ENCODE peak calls at places on chromosomes 2 and 18, in seven cellular contexts. R is HFFc6, Y is psoas muscle, P is breast epithelium, F is fibroblast of villous mesenchyme, M is fibroblast of pulmonary artery, L is AG09319. Z is an unnamed sample.

GRCh38 chr2:220504890-220505564 is 877.6 kb downstream of the SLC4A3 start:
- DNase-seq in R (peak; percentile 51), Y (no peak), P (no peak), F (peak; percentile 22), M (peak; percentile 67), L (no peak), Z (no peak)

GRCh38 chr2:224570328-224570993 is 14.7 kb downstream of the CUL3 start:
- DNase-seq in R (no peak), Y (no peak), P (no peak), F (peak; percentile 64), M (peak; percentile 59), L (peak; percentile 69), Z (no peak)

GRCh38 chr2:238911376-238912227 is 63.7 kb downstream of the TWIST2 start:
- DNase-seq in R (no peak), Y (no peak), P (no peak), F (no peak), M (no peak), L (no peak), Z (no peak)

GRCh38 chr2:158457826-158458616 is 1.3 kb downstream of the PKP4 start:
- DNase-seq in R (peak; percentile 58), Y (no peak), P (peak; percentile 77), F (peak; percentile 59), M (peak; percentile 56), L (no peak), Z (peak; percentile 43)

GRCh38 chr18:59272971-59273935 is at the start of gene RAX:
- DNase-seq in R (no peak), Y (no peak), P (no peak), F (peak; percentile 11), M (peak; percentile 14), L (no peak), Z (no peak)

GRCh38 chr2:71129114-71129890 is 727 bp downstream of the MCEE start:
- DNase-seq in R (peak; percentile 9), Y (no peak), P (no peak), F (peak; percentile 6), M (peak; percentile 6), L (no peak), Z (no peak)

GRCh38 chr2:8847400-8847799 is 10.0 kb upstream of the KIDINS220 start:
- DNase-seq in R (peak; percentile 34), Y (no peak), P (no peak), F (no peak), M (peak; percentile 7), L (no peak), Z (no peak)

GRCh38 chr2:112803691-112804521 is 19.6 kb upstream of the IL1A start:
- DNase-seq in R (peak; percentile 94), Y (no peak), P (no peak), F (peak; percentile 46), M (peak; percentile 72), L (no peak), Z (no peak)

GRCh38 chr18:77223653-77224052 is 26.0 kb upstream of the GALR1 start:
- DNase-seq in R (no peak), Y (no peak), P (no peak), F (peak; percentile 75), M (peak; percentile 45), L (no peak), Z (no peak)

GRCh38 chr2:190947711-190948251 is 66.2 kb downstream of the STAT1 start:
- DNase-seq in R (peak; percentile 57), Y (no peak), P (no peak), F (peak; percentile 87), M (peak; percentile 86), L (peak; percentile 15), Z (no peak)

GRCh38 chr2:158205215-158205614 is 103.5 kb downstream of the UPP2 start:
- DNase-seq in R (no peak), Y (no peak), P (no peak), F (no peak), M (no peak), L (no peak), Z (no peak)

GRCh38 chr18:7789853-7790552 is 222.9 kb downstream of the PTPRM start:
- DNase-seq in R (peak; percentile 30), Y (no peak), P (no peak), F (peak; percentile 63), M (peak; percentile 64), L (peak; percentile 8), Z (no peak)

GRCh38 chr2:101688266-101688665 is 9.2 kb upstream of the MAP4K4 start:
- DNase-seq in R (peak; percentile 39), Y (no peak), P (no peak), F (no peak), M (no peak), L (no peak), Z (no peak)

GRCh38 chr2:219656523-219656922 is 29.1 kb downstream of the SLC4A3 start:
- DNase-seq in R (peak; percentile 70), Y (no peak), P (no peak), F (peak; percentile 65), M (peak; percentile 59), L (no peak), Z (no peak)

GRCh38 chr2:207847807-207848544 is 78.3 kb upstream of the FZD5 start:
- DNase-seq in R (peak; percentile 2), Y (no peak), P (no peak), F (no peak), M (peak; percentile 89), L (no peak), Z (no peak)

GRCh38 chr2:11872247-11872947 is 126.0 kb downstream of the LPIN1 start:
- DNase-seq in R (no peak), Y (no peak), P (no peak), F (peak; percentile 42), M (peak; percentile 47), L (no peak), Z (no peak)

GRCh38 chr2:20648207-20648606 is 2.7 kb downstream of the HS1BP3 start:
- DNase-seq in R (no peak), Y (no peak), P (no peak), F (no peak), M (no peak), L (no peak), Z (no peak)

GRCh38 chr18:52160652-52161051 is 179.3 kb upstream of the DCC start:
- DNase-seq in R (no peak), Y (no peak), P (no peak), F (no peak), M (peak; percentile 0), L (no peak), Z (no peak)

GRCh38 chr18:50196261-50196660 is 1.3 kb upstream of the MYO5B start:
- DNase-seq in R (no peak), Y (no peak), P (no peak), F (no peak), M (no peak), L (no peak), Z (no peak)

GRCh38 chr18:47632970-47633635 is 297.4 kb downstream of the SMAD2 start:
- DNase-seq in R (no peak), Y (no peak), P (no peak), F (no peak), M (no peak), L (no peak), Z (no peak)

GRCh38 chr18:71168576-71169145 is 879.8 kb downstream of the SOCS6 start:
- DNase-seq in R (no peak), Y (no peak), P (no peak), F (no peak), M (peak; percentile 21), L (no peak), Z (no peak)

GRCh38 chr2:227228061-227228667 is 63.7 kb downstream of the COL4A3 start:
- DNase-seq in R (no peak), Y (peak; percentile 91), P (no peak), F (no peak), M (no peak), L (no peak), Z (no peak)

GRCh38 chr2:37354571-37354970 is 10.1 kb downstream of the QPCT start:
- DNase-seq in R (no peak), Y (no peak), P (no peak), F (no peak), M (no peak), L (no peak), Z (no peak)

GRCh38 chr2:202831241-202831997 is 40.1 kb downstream of the ICA1L start:
- DNase-seq in R (peak; percentile 52), Y (no peak), P (no peak), F (peak; percentile 68), M (peak; percentile 76), L (no peak), Z (no peak)

GRCh38 chr18:39434223-39434622 is 1868.6 kb upstream of the CELF4 start:
- DNase-seq in R (no peak), Y (no peak), P (no peak), F (peak; percentile 31), M (peak; percentile 41), L (no peak), Z (no peak)

GRCh38 chr2:160241251-160242137 is 41.4 kb upstream of the ITGB6 start:
- DNase-seq in R (peak; percentile 65), Y (peak; percentile 45), P (peak; percentile 80), F (peak; percentile 87), M (peak; percentile 82), L (no peak), Z (peak; percentile 29)

GRCh38 chr2:207870814-207871213 is 101.1 kb upstream of the FZD5 start:
- DNase-seq in R (no peak), Y (no peak), P (no peak), F (no peak), M (no peak), L (no peak), Z (no peak)

GRCh38 chr2:1991706-1992245 is 247.5 kb upstream of the PXDN start:
- DNase-seq in R (no peak), Y (no peak), P (no peak), F (no peak), M (no peak), L (no peak), Z (no peak)

GRCh38 chr2:141038341-141038740 is 1092.5 kb downstream of the LRP1B start:
- DNase-seq in R (no peak), Y (no peak), P (no peak), F (peak; percentile 6), M (peak; percentile 78), L (no peak), Z (no peak)

GRCh38 chr2:68240446-68240845 is 11.9 kb downstream of the PPP3R1 start:
- DNase-seq in R (no peak), Y (no peak), P (no peak), F (no peak), M (no peak), L (no peak), Z (no peak)

GRCh38 chr2:96117701-96118588 is 1.6 kb upstream of the ADRA2B start:
- DNase-seq in R (no peak), Y (no peak), P (no peak), F (no peak), M (no peak), L (no peak), Z (no peak)
- TF ChIP-seq CTCF in R (no peak), Y (no peak), P (no peak), F (no peak), M (no peak), L (no peak), Z (no peak)

GRCh38 chr2:120508581-120509041 is 162.7 kb downstream of the INHBB start:
- DNase-seq in R (no peak), Y (no peak), P (no peak), F (no peak), M (peak; percentile 74), L (no peak), Z (peak; percentile 39)
- TF ChIP-seq CTCF in R (no peak), Y (no peak), P (no peak), F (no peak), M (peak; percentile 11), L (no peak), Z (no peak)

GRCh38 chr2:118554616-118555015 is 292.8 kb downstream of the EN1 start:
- DNase-seq in R (no peak), Y (no peak), P (no peak), F (no peak), M (peak; percentile 4), L (no peak), Z (no peak)
- TF ChIP-seq CTCF in R (peak; percentile 56), Y (no peak), P (no peak), F (no peak), M (peak; percentile 24), L (peak; percentile 50), Z (no peak)

GRCh38 chr2:33215299-33215698 is 261.1 kb upstream of the RASGRP3 start:
- DNase-seq in R (peak; percentile 94), Y (peak; percentile 78), P (no peak), F (peak; percentile 93), M (peak; percentile 89), L (peak; percentile 79), Z (peak; percentile 36)
- TF ChIP-seq CTCF in R (peak; percentile 35), Y (no peak), P (no peak), F (no peak), M (no peak), L (no peak), Z (no peak)